ENCODE peak calls at places on chromosomes 1 and 21, in four cellular contexts. B is activated B cell treated with CpG ODN at 0.5 μM for 24 hours, M is transverse colon, V is AG04450. E is an unnamed sample.

GRCh38 chr1:99677416-99677815 is 31.5 kb downstream of the PALMD start:
- DNase-seq in B (no peak), M (no peak), V (no peak), E (no peak)

GRCh38 chr1:109484519-109484975 is 842 bp downstream of the ATXN7L2 start:
- DNase-seq in B (no peak), M (no peak), V (no peak), E (no peak)

GRCh38 chr21:26572026-26572425 is 1.1 kb downstream of the CYYR1 start:
- DNase-seq in B (no peak), M (no peak), V (no peak), E (no peak)

GRCh38 chr1:159089184-159089791 is 12.7 kb upstream of the AIM2 start:
- DNase-seq in B (no peak), M (no peak), V (no peak), E (no peak)

GRCh38 chr1:75521658-75522057 is 89.3 kb downstream of the SLC44A5 start:
- DNase-seq in B (no peak), M (no peak), V (no peak), E (no peak)

GRCh38 chr1:173255214-173255813 is 48.2 kb upstream of the TNFSF4 start:
- DNase-seq in B (no peak), M (no peak), V (peak), E (peak)

GRCh38 chr1:230262867-230263572 is 163.1 kb downstream of the PGBD5 start:
- DNase-seq in B (no peak), M (no peak), V (no peak), E (no peak)

GRCh38 chr1:204868340-204868700 is 2.3 kb upstream of the NFASC start:
- DNase-seq in B (no peak), M (no peak), V (no peak), E (no peak)

GRCh38 chr1:20271498-20272400 is 18.9 kb upstream of the VWA5B1 start:
- DNase-seq in B (no peak), M (no peak), V (no peak), E (no peak)

GRCh38 chr1:201557572-201557958 is 18.6 kb downstream of the NAV1 start:
- DNase-seq in B (no peak), M (no peak), V (no peak), E (no peak)

GRCh38 chr21:23858878-23859277 is 1748.4 kb downstream of the MRPL39 start:
- DNase-seq in B (no peak), M (no peak), V (no peak), E (no peak)

GRCh38 chr1:184773762-184774320 is 19.2 kb upstream of the EDEM3 start:
- DNase-seq in B (no peak), M (peak), V (no peak), E (no peak)

GRCh38 chr1:228438266-228438665 is 21.6 kb upstream of the TRIM17 start:
- DNase-seq in B (no peak), M (no peak), V (no peak), E (no peak)

GRCh38 chr1:232695626-232696025 is 65.7 kb upstream of the SIPA1L2 start:
- DNase-seq in B (no peak), M (no peak), V (no peak), E (no peak)

GRCh38 chr1:114482585-114482984 is 28.4 kb downstream of the TRIM33 start:
- DNase-seq in B (no peak), M (no peak), V (no peak), E (no peak)

GRCh38 chr1:20233866-20234265 is 47.5 kb upstream of the PLA2G2C start:
- DNase-seq in B (no peak), M (no peak), V (no peak), E (no peak)

GRCh38 chr1:228804640-228805413 is 69.5 kb downstream of the RHOU start:
- DNase-seq in B (no peak), M (no peak), V (no peak), E (no peak)

GRCh38 chr1:18795002-18795689 is 64.3 kb downstream of the TAS1R2 start:
- DNase-seq in B (no peak), M (no peak), V (no peak), E (no peak)

GRCh38 chr1:72282271-72282656 is at the start of gene NEGR1:
- DNase-seq in B (peak), M (peak), V (peak), E (peak)

GRCh38 chr1:113058861-113059441 is 14.0 kb upstream of the LRIG2 start:
- DNase-seq in B (no peak), M (no peak), V (no peak), E (no peak)

GRCh38 chr1:247440001-247440620 is 17.8 kb downstream of the OR2B11 start:
- DNase-seq in B (peak), M (no peak), V (no peak), E (no peak)

GRCh38 chr1:173477286-173478098 is at the start of gene PRDX6:
- DNase-seq in B (peak), M (peak), V (peak), E (peak)

GRCh38 chr1:234970371-234970730 is 158.3 kb downstream of the TOMM20 start:
- DNase-seq in B (no peak), M (no peak), V (peak), E (no peak)

GRCh38 chr21:42262826-42263225 is 43.9 kb downstream of the ABCG1 start:
- DNase-seq in B (no peak), M (peak), V (no peak), E (peak)

GRCh38 chr21:32719085-32719484 is 8.7 kb downstream of the SYNJ1 start:
- DNase-seq in B (no peak), M (no peak), V (no peak), E (peak)

GRCh38 chr1:204323887-204324286 is 35.8 kb downstream of the PLEKHA6 start:
- DNase-seq in B (no peak), M (no peak), V (no peak), E (no peak)

DNA sequence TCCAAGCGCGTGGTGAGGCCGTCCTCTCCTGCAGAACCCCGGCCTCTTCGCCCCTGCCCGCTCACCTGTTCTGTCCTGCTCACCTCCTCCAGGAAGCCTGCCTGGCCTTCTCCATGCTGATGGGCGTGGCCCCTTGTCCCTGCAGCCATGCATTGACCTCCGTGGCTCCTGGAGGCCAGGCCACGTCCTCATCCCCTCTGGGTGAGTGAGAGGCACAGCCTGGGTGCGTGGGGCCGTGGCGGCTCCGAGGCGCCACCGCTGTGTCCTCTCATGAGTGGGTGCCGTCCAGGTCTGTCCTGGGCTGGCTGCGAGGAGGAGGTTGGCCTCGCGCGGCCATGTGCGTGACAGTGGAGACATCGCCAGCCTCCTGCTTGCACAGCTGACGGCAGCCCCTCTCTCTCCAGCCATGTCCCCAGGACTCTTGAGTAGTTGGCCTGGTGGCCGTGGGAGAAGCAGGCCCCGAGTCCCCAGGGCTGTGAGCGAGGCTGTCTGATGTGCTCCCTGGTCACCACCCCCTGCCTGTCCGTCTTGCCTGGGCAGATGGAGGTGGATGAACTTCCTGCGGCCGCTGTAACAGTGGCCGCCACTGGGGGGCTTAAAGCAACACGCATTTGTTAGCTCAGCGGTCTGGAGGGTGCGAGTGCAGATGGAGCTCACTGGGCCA is 58.1 kb downstream of the PRKCZ start:
- DNase-seq in B (no peak), M (no peak), V (peak), E (no peak)
- TF ChIP-seq CTCF in B (no peak), M (peak), V (peak), E (no peak)

GRCh38 chr1:27135920-27136551 is 18.9 kb downstream of the SLC9A1 start:
- DNase-seq in B (no peak), M (no peak), V (no peak), E (no peak)
- TF ChIP-seq CTCF in B (no peak), M (no peak), V (peak), E (peak)

DNA sequence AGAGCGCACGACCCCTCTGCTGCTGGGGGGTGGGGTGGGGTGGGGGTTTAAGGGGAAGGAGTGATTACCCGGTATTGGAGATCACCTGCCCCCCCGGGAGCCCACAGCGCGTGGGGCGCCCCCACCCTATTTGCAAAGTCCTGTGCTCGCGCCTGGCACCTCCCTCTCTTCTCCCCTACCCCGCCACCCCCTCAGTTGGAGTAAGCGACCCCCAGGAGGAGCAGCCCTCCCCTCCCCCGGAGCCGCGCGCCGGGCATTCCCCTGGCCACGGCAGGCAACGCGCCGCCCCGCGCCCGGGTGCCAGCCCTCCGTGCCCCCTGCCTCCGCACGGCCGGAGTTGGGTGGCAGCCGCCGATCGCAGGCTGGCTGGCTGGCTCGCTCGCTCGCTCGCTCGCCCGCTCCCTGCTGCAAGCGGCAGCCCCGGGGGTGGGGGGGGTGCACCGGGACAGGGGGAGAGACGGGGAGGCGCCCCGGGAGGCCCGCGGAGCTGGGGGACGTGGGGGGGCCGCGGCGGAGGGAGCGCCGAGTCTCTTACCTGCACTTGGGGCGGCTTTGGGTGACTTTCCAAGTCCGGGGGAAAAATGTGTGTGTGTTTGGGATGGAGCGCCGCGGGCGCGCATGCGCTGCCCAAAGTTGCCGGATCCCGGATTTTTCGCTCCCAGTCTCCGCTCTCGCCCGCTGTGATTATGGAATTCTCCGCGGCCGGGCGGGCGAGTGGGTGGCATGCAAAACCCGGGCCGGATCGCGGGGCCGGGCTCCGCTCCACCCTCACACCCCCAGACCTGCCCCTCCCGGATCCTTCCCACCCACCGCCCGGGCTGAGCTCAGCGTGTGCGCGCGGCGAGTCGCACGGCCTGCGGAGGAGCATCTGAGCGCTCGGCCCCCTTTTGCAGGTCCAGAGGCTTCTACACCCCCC is at the start of gene CASZ1:
- DNase-seq in B (no peak), M (peak), V (peak), E (peak)
- TF ChIP-seq CTCF in B (no peak), M (no peak), V (no peak), E (no peak)

GRCh38 chr21:45228656-45229240 is 58.9 kb downstream of the POFUT2 start:
- DNase-seq in B (no peak), M (no peak), V (no peak), E (no peak)

GRCh38 chr21:45226540-45227326 is 61.0 kb downstream of the POFUT2 start:
- DNase-seq in B (no peak), M (no peak), V (no peak), E (no peak)

GRCh38 chr21:45225741-45226327 is 61.9 kb downstream of the POFUT2 start:
- DNase-seq in B (no peak), M (no peak), V (no peak), E (no peak)

GRCh38 chr21:45227735-45228134 is 60.0 kb downstream of the POFUT2 start:
- DNase-seq in B (no peak), M (no peak), V (no peak), E (no peak)

DNA sequence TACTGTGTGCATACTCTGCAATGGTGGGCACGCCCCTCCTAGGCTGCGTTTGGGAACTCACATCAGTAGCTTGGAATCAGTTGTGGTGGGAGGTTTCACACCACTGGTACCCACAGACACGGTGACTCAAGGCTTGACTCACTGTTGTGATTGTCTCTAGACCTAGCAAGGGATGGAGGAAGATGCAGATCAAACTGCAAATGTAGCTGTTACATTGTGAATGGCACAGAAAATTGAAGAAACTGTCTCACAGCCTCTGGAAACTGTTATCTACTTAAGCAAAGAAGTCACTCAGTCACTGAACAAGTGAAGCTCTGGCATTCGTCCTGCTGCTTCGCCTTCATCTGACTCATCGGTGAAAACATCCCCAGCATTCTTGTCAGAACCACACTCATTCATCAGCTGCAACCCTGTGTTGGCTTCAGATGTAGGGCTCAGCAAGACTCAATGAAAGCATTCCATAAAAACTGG is 59.5 kb downstream of the POFUT2 start:
- DNase-seq in B (no peak), M (no peak), V (peak), E (peak)
- TF ChIP-seq CTCF in B (no peak), M (no peak), V (no peak), E (no peak)

GRCh38 chr21:37564341-37564923 is 197.9 kb downstream of the DYRK1A start:
- DNase-seq in B (no peak), M (peak), V (peak), E (peak)
- TF ChIP-seq CTCF in B (no peak), M (no peak), V (no peak), E (no peak)

DNA sequence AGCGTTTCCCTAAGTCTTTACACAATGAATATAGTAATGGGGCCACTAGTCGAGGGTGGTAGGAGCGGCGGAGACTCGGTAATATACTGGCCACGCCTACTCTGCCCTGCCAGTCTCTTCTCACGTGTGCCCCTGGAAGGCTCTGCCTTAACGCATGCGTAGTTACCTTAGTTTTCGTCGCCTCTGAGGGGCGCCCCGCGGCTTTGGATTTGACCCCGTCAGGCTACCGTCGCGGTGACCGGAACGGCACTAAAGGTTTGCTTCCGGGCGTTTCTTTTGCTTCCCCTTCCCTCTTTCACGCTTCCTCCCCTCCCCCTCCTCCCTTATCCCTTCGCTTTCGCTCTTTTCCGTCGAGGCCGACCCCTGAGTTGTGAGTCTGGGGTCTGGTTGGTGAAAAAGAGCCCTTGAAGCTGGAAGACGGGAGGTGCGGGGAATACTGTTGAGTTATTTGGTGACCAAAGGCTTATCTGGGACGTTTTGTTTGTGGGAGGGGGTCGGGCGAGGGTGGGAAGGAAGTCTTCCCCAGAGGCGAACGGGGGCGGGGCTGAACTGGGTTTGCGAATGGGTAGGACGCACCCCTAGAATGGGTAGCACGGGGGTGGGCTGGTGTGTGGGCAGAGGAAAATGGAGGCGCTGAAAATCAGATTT is at the start of gene SETDB1:
- DNase-seq in B (peak), M (peak), V (peak), E (peak)
- TF ChIP-seq CTCF in B (no peak), M (peak), V (peak), E (no peak)

GRCh38 chr1:22487781-22488180 is 36.1 kb downstream of the ZBTB40 start:
- DNase-seq in B (no peak), M (no peak), V (no peak), E (no peak)
- TF ChIP-seq CTCF in B (no peak), M (no peak), V (no peak), E (no peak)

DNA sequence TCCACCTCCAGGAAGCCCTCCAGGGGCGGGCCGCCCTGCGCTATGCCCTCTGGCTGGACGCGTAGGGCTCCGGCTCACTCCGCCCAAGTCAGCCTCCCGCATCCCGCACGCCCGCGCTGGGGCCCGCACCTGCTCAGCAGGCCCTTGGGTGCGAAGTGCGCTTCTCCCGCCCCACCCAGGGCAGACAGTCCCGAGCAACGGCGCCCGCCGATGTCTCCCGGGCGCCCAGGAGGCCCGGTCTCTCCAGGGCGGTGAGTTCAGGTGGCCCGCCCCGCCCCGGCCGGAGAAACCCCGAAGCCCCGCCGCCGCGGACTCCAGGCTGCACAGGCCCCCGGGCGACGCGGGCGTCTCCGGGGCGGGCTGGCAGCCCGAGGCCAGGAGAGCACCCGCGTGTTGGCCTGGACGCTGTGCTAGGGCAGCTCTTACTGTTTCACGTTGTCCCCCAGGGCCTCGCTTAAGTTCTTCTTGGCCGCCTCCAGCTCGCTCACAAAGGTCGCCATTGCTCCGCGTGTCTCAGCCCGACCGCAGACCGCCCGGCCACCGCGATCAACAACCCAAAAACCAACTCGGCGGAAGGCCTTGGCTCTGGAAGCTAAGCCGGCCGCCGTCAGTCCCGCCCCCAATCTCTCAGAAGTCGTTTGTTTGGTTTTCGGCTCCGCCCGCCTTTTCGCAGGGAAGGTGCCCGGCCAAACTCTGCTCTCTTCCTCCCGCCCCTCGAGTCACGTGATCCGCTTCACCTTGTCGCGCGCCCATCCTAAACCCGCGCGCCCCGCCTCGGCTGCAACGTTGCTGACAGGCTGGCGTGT is at the start of gene TADA1:
- DNase-seq in B (peak), M (peak), V (peak), E (peak)
- TF ChIP-seq CTCF in B (no peak), M (no peak), V (no peak), E (no peak)

GRCh38 chr1:118826669-118827068 is 161.5 kb downstream of the TBX15 start:
- DNase-seq in B (no peak), M (no peak), V (no peak), E (no peak)
- TF ChIP-seq CTCF in B (no peak), M (no peak), V (no peak), E (no peak)

DNA sequence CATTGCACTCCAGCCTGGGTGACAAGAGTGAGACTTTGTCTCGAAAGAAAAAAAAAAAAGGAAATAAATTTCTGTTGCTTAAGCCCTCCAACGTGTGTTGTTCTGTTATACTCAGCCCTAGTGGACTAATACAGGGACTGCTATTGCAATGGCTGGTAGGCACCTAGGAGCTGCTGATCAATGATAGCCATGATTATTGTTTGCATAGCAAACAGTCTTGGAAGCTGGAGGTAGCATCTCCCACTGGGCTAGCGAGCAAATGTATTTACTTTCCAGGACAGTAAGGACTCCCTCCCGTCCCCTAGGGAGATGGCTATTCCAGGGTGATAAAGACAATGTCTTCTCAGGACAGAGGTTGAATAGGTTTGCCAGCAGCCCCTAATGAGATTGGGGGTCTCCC is 13.5 kb upstream of the TNFRSF8 start:
- DNase-seq in B (no peak), M (no peak), V (no peak), E (no peak)
- TF ChIP-seq CTCF in B (no peak), M (no peak), V (peak), E (no peak)

E was measured in Calu3.